ENCODE peak calls at places on chromosomes 13 and 19, in six cellular contexts. One of them, this sample, is unnamed.

GRCh38 chr13:86446311-86446710 is 647.1 kb upstream of the SLITRK6 start:
- DNase-seq in cardiac muscle cell: no peak
- DNase-seq in lung: no peak
- DNase-seq in epithelial cell of esophagus: peak
- DNase-seq in esophagus muscularis mucosa: no peak
- DNase-seq in MM.1S: no peak
- DNase-seq in this sample: no peak

GRCh38 chr13:113584870-113585671 is 518 bp downstream of the TFDP1 start:
- DNase-seq in esophagus muscularis mucosa: peak
- DNase-seq in MM.1S: peak
- DNase-seq in cardiac muscle cell: peak
- DNase-seq in epithelial cell of esophagus: no peak
- DNase-seq in lung: peak
- DNase-seq in this sample: peak

GRCh38 chr19:23287620-23288019 is 37.4 kb upstream of the ZNF724 start:
- DNase-seq in lung: no peak
- DNase-seq in MM.1S: no peak
- DNase-seq in epithelial cell of esophagus: no peak
- DNase-seq in esophagus muscularis mucosa: peak
- DNase-seq in cardiac muscle cell: no peak
- DNase-seq in this sample: no peak

GRCh38 chr13:43159007-43159406 is 135.6 kb downstream of the DNAJC15 start:
- DNase-seq in esophagus muscularis mucosa: peak
- DNase-seq in cardiac muscle cell: no peak
- DNase-seq in epithelial cell of esophagus: no peak
- DNase-seq in lung: no peak
- DNase-seq in MM.1S: no peak
- DNase-seq in this sample: no peak

GRCh38 chr13:90956036-90956435 is 391.5 kb upstream of the MIR17HG start:
- DNase-seq in lung: no peak
- DNase-seq in esophagus muscularis mucosa: no peak
- DNase-seq in epithelial cell of esophagus: no peak
- DNase-seq in cardiac muscle cell: peak
- DNase-seq in MM.1S: no peak
- DNase-seq in this sample: no peak

GRCh38 chr13:104847863-104848262 is 1687.6 kb downstream of the EFNB2 start:
- DNase-seq in lung: no peak
- DNase-seq in esophagus muscularis mucosa: no peak
- DNase-seq in epithelial cell of esophagus: peak
- DNase-seq in MM.1S: no peak
- DNase-seq in cardiac muscle cell: peak
- DNase-seq in this sample: no peak

GRCh38 chr13:98173431-98173921 is 3.6 kb downstream of the RNF113B start:
- DNase-seq in cardiac muscle cell: no peak
- DNase-seq in epithelial cell of esophagus: peak
- DNase-seq in lung: no peak
- DNase-seq in MM.1S: no peak
- DNase-seq in esophagus muscularis mucosa: no peak
- DNase-seq in this sample: no peak

GRCh38 chr13:79810671-79811070 is 329.7 kb downstream of the NDFIP2 start:
- DNase-seq in esophagus muscularis mucosa: no peak
- DNase-seq in epithelial cell of esophagus: peak
- DNase-seq in cardiac muscle cell: peak
- DNase-seq in MM.1S: no peak
- DNase-seq in lung: no peak
- DNase-seq in this sample: peak

GRCh38 chr19:34904846-34905527 is 21.7 kb upstream of the ZNF30 start:
- DNase-seq in cardiac muscle cell: peak
- DNase-seq in lung: no peak
- DNase-seq in MM.1S: no peak
- DNase-seq in esophagus muscularis mucosa: no peak
- DNase-seq in epithelial cell of esophagus: no peak
- DNase-seq in this sample: no peak

GRCh38 chr13:37884026-37884425 is 14.5 kb upstream of the TRPC4 start:
- DNase-seq in lung: no peak
- DNase-seq in cardiac muscle cell: no peak
- DNase-seq in MM.1S: no peak
- DNase-seq in esophagus muscularis mucosa: no peak
- DNase-seq in epithelial cell of esophagus: no peak
- DNase-seq in this sample: no peak

GRCh38 chr19:49637865-49638350 is 2.0 kb downstream of the RRAS start:
- DNase-seq in epithelial cell of esophagus: peak
- DNase-seq in cardiac muscle cell: peak
- DNase-seq in lung: peak
- DNase-seq in esophagus muscularis mucosa: peak
- DNase-seq in MM.1S: no peak
- DNase-seq in this sample: no peak

GRCh38 chr13:40187324-40187795 is 479.1 kb downstream of the FOXO1 start:
- DNase-seq in lung: no peak
- DNase-seq in epithelial cell of esophagus: no peak
- DNase-seq in cardiac muscle cell: no peak
- DNase-seq in MM.1S: no peak
- DNase-seq in esophagus muscularis mucosa: no peak
- DNase-seq in this sample: no peak

GRCh38 chr19:53906211-53907192 is 2.6 kb upstream of the CACNG7 start:
- DNase-seq in epithelial cell of esophagus: peak
- DNase-seq in lung: peak
- DNase-seq in MM.1S: no peak
- DNase-seq in esophagus muscularis mucosa: no peak
- DNase-seq in cardiac muscle cell: peak
- DNase-seq in this sample: no peak

GRCh38 chr13:71712988-71713653 is 153.9 kb downstream of the DACH1 start:
- DNase-seq in cardiac muscle cell: peak
- DNase-seq in MM.1S: no peak
- DNase-seq in lung: no peak
- DNase-seq in esophagus muscularis mucosa: no peak
- DNase-seq in epithelial cell of esophagus: peak
- DNase-seq in this sample: no peak

GRCh38 chr13:90618133-90618532 is 729.4 kb upstream of the MIR17HG start:
- DNase-seq in esophagus muscularis mucosa: no peak
- DNase-seq in lung: no peak
- DNase-seq in MM.1S: no peak
- DNase-seq in epithelial cell of esophagus: peak
- DNase-seq in cardiac muscle cell: no peak
- DNase-seq in this sample: no peak

GRCh38 chr13:44484562-44485164 is 91.5 kb downstream of the TSC22D1 start:
- DNase-seq in MM.1S: peak
- DNase-seq in cardiac muscle cell: no peak
- DNase-seq in esophagus muscularis mucosa: no peak
- DNase-seq in lung: no peak
- DNase-seq in epithelial cell of esophagus: no peak
- DNase-seq in this sample: peak

GRCh38 chr13:83274679-83275078 is 607.6 kb downstream of the SLITRK1 start:
- DNase-seq in epithelial cell of esophagus: no peak
- DNase-seq in esophagus muscularis mucosa: no peak
- DNase-seq in lung: no peak
- DNase-seq in cardiac muscle cell: no peak
- DNase-seq in MM.1S: no peak
- DNase-seq in this sample: no peak

DNA sequence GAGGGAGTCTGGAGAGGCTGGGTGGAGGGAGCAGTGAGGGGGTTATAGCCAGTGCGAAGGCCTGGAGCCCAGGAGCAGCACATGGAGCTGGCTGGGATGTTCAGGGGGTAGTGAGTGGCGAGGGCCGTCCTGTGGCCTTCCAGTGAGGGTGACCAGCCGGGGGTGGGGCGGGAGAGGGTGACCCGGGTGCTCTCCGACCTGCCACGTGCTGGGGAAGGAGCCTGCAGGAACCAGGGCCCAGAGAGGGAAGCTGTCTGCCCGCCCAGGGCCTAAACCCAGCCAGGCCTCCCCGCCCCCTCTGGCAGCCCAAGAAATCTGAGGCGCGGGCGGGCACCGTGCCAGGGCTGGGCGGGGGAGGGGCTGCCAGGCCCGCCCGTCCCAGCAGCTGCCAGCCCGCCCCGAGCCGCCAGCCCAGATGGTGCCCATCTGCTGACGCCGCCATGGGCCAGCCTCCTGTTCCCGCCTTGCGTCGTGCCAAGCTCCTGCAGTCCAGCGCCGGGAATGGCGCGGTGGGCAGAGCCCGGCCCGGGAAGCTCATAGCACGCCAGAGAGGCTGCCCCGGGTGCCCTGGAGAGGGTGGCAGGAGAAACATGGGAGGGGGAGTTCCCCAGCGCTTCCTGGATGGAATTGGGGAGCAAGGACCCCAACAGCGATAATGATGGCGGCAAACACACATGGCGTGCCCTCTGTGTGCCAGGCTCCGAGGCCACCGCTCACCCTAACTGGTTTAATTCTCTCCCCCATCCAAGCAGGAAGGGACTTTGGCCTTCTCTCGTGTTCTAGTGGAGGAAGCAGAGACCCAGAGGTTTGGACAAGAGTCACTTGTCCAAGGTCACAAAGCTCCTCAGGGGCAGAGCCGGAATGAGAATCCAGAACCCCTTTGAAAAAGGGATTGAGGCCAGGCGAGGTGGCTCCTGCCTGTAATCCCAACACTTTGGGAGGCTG is 21.5 kb downstream of the NFIC start:
- DNase-seq in epithelial cell of esophagus: peak
- DNase-seq in MM.1S: no peak
- DNase-seq in esophagus muscularis mucosa: peak
- DNase-seq in lung: peak
- DNase-seq in cardiac muscle cell: no peak
- DNase-seq in this sample: no peak
- TF ChIP-seq CTCF in epithelial cell of esophagus: no peak
- TF ChIP-seq CTCF in MM.1S: no peak
- TF ChIP-seq CTCF in esophagus muscularis mucosa: no peak
- TF ChIP-seq CTCF in lung: no peak
- TF ChIP-seq CTCF in cardiac muscle cell: no peak
- TF ChIP-seq CTCF in this sample: no peak

GRCh38 chr19:33194527-33194883 is 375 bp downstream of the LRP3 start:
- DNase-seq in lung: no peak
- DNase-seq in MM.1S: no peak
- DNase-seq in esophagus muscularis mucosa: no peak
- DNase-seq in cardiac muscle cell: peak
- DNase-seq in epithelial cell of esophagus: no peak
- DNase-seq in this sample: no peak
- H3K4me3 ChIP-seq in lung: peak
- H3K4me3 ChIP-seq in MM.1S: no peak
- H3K4me3 ChIP-seq in esophagus muscularis mucosa: peak
- H3K4me3 ChIP-seq in cardiac muscle cell: peak
- H3K4me3 ChIP-seq in epithelial cell of esophagus: peak
- H3K4me3 ChIP-seq in this sample: no peak

DNA sequence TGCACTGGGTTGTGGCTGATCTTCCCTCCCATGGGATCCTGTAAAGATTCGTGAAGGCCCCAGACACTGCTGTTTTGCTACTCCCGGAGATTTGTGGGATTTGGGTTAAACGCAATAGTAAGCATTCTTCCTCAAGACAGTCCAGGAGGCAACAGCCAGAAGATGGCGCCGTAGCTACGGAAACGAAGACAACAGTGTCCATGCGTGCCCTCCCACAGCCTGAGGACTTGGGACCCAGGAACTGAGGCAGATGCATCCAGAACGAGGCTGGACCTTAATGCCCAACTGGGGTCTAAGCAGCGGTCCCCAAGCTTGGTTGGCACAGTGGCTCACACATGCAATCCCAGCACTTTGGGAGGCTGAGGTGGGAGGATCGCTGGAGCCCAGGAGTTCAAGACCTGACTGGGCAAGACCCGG is 57.6 kb upstream of the ZNF507 start:
- DNase-seq in lung: peak
- DNase-seq in MM.1S: peak
- DNase-seq in cardiac muscle cell: peak
- DNase-seq in esophagus muscularis mucosa: peak
- DNase-seq in epithelial cell of esophagus: peak
- DNase-seq in this sample: peak
- TF ChIP-seq CTCF in lung: no peak
- TF ChIP-seq CTCF in MM.1S: peak
- TF ChIP-seq CTCF in cardiac muscle cell: peak
- TF ChIP-seq CTCF in esophagus muscularis mucosa: peak
- TF ChIP-seq CTCF in epithelial cell of esophagus: peak
- TF ChIP-seq CTCF in this sample: peak

GRCh38 chr19:46404039-46404883 is 9.1 kb downstream of the CCDC8 start:
- DNase-seq in cardiac muscle cell: peak
- DNase-seq in lung: peak
- DNase-seq in MM.1S: no peak
- DNase-seq in esophagus muscularis mucosa: no peak
- DNase-seq in epithelial cell of esophagus: peak
- DNase-seq in this sample: no peak

GRCh38 chr19:46407891-46408426 is 5.4 kb downstream of the CCDC8 start:
- DNase-seq in cardiac muscle cell: no peak
- DNase-seq in esophagus muscularis mucosa: no peak
- DNase-seq in MM.1S: no peak
- DNase-seq in lung: no peak
- DNase-seq in epithelial cell of esophagus: no peak
- DNase-seq in this sample: no peak

GRCh38 chr19:46408611-46409039 is 4.7 kb downstream of the CCDC8 start:
- DNase-seq in esophagus muscularis mucosa: no peak
- DNase-seq in epithelial cell of esophagus: peak
- DNase-seq in MM.1S: no peak
- DNase-seq in lung: peak
- DNase-seq in cardiac muscle cell: peak
- DNase-seq in this sample: no peak

GRCh38 chr19:46402725-46403124 is 10.6 kb downstream of the CCDC8 start:
- DNase-seq in MM.1S: no peak
- DNase-seq in epithelial cell of esophagus: no peak
- DNase-seq in lung: no peak
- DNase-seq in cardiac muscle cell: no peak
- DNase-seq in esophagus muscularis mucosa: no peak
- DNase-seq in this sample: no peak

DNA sequence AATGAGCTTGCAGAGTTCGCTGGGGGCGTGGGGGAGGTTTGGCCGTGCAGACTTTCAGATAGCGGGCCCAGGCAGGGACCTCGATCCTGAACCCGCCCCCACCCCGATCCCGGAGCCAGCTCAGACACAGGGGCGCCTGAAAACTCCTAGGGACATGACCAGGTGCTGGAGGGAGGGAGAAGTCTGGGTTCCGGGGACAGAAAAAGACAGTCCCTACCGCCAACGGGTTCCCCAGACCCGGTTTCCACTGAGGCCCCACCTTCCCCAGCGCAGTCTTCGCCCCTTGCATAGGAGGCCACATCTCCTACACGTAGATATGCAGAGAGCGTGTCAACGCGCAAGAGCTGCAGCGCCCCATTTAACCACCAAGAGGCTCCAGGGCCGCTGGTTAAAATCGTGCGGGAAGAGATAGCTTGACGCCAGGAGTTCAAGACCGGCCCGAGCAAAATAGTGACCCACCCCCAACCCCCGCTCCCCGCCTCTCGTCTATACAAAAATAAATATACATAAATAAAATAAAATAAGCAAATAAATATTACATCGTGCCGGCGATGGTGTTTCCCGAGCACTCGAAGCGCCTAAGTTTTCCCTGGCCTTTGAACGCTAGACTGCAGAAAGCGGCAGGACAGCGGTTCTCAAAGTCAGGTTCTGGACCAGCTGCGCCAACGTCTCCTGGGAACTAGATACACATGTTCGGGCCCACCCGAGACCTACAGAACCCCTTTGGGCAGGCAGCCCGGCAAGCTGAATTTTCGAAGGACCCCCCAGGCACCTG is 8.3 kb downstream of the CCDC8 start:
- DNase-seq in cardiac muscle cell: peak
- DNase-seq in epithelial cell of esophagus: peak
- DNase-seq in lung: no peak
- DNase-seq in MM.1S: no peak
- DNase-seq in esophagus muscularis mucosa: no peak
- DNase-seq in this sample: no peak
- H3K4me3 ChIP-seq in cardiac muscle cell: no peak
- H3K4me3 ChIP-seq in epithelial cell of esophagus: no peak
- H3K4me3 ChIP-seq in lung: no peak
- H3K4me3 ChIP-seq in MM.1S: no peak
- H3K4me3 ChIP-seq in esophagus muscularis mucosa: peak
- H3K4me3 ChIP-seq in this sample: no peak

This sample was measured in GM12865.